ENCODE peak calls at places on chromosome 20, in six cellular contexts. L, C, F, M, I and V are unnamed samples.

GRCh38 chr20:1809611-1810510 is 85.3 kb upstream of the SIRPA start:
- DNase-seq in L (no peak), C (peak), F (no peak), M (no peak), I (no peak), V (no peak)

GRCh38 chr20:48592107-48592940 is 235.5 kb downstream of the PREX1 start:
- DNase-seq in L (no peak), C (no peak), F (no peak), M (no peak), I (no peak), V (no peak)

GRCh38 chr20:53037621-53038020 is 65.5 kb downstream of the TSHZ2 start:
- DNase-seq in L (no peak), C (no peak), F (no peak), M (no peak), I (no peak), V (no peak)

GRCh38 chr20:46635514-46636091 is 15.7 kb downstream of the SLC13A3 start:
- DNase-seq in L (no peak), C (no peak), F (no peak), M (no peak), I (no peak), V (no peak)

GRCh38 chr20:45892828-45893500 is 1.8 kb downstream of the CTSA start:
- DNase-seq in L (no peak), C (no peak), F (no peak), M (no peak), I (no peak), V (no peak)

GRCh38 chr20:46552460-46553420 is 2.3 kb upstream of the OCSTAMP start:
- DNase-seq in L (no peak), C (no peak), F (peak), M (no peak), I (no peak), V (no peak)

GRCh38 chr20:51082988-51083387 is 60.1 kb upstream of the KCNG1 start:
- DNase-seq in L (no peak), C (no peak), F (no peak), M (no peak), I (no peak), V (no peak)

GRCh38 chr20:11833825-11834224 is 83.9 kb upstream of the BTBD3 start:
- DNase-seq in L (no peak), C (no peak), F (no peak), M (no peak), I (no peak), V (no peak)

GRCh38 chr20:51131806-51132205 is 108.9 kb upstream of the KCNG1 start:
- DNase-seq in L (no peak), C (no peak), F (no peak), M (no peak), I (no peak), V (no peak)

GRCh38 chr20:60630609-60631008 is 621.5 kb upstream of the CDH4 start:
- DNase-seq in L (no peak), C (no peak), F (no peak), M (no peak), I (no peak), V (no peak)

GRCh38 chr20:15396900-15397299 is 1059.5 kb upstream of the FLRT3 start:
- DNase-seq in L (peak), C (no peak), F (no peak), M (no peak), I (no peak), V (no peak)

GRCh38 chr20:52332649-52333048 is 141.1 kb upstream of the ZFP64 start:
- DNase-seq in L (no peak), C (no peak), F (no peak), M (no peak), I (no peak), V (no peak)

GRCh38 chr20:31707994-31708744 is 14.5 kb downstream of the BCL2L1 start:
- DNase-seq in L (peak), C (no peak), F (no peak), M (no peak), I (no peak), V (no peak)

GRCh38 chr20:44253528-44253927 is 6.4 kb downstream of the GDAP1L1 start:
- DNase-seq in L (no peak), C (no peak), F (no peak), M (no peak), I (peak), V (no peak)

GRCh38 chr20:4559106-4559505 is 162.6 kb upstream of the PRND start:
- DNase-seq in L (no peak), C (no peak), F (no peak), M (no peak), I (no peak), V (no peak)

GRCh38 chr20:49724637-49725606 is 11.2 kb upstream of the B4GALT5 start:
- DNase-seq in L (no peak), C (peak), F (no peak), M (no peak), I (peak), V (peak)

GRCh38 chr20:25059866-25060465 is 2.0 kb upstream of the ACSS1 start:
- DNase-seq in L (no peak), C (no peak), F (no peak), M (no peak), I (no peak), V (no peak)

GRCh38 chr20:63215101-63216040 is 560 bp downstream of the YTHDF1 start:
- DNase-seq in L (peak), C (peak), F (no peak), M (no peak), I (peak), V (no peak)

GRCh38 chr20:63214514-63214913 is 1.4 kb downstream of the YTHDF1 start:
- DNase-seq in L (no peak), C (no peak), F (no peak), M (no peak), I (no peak), V (no peak)

GRCh38 chr20:63216849-63217471 is 1.0 kb upstream of the YTHDF1 start:
- DNase-seq in L (peak), C (no peak), F (no peak), M (no peak), I (no peak), V (no peak)

GRCh38 chr20:63217706-63218105 is 1.8 kb upstream of the YTHDF1 start:
- DNase-seq in L (no peak), C (no peak), F (no peak), M (no peak), I (peak), V (no peak)

GRCh38 chr20:63216041-63216848 is at the start of gene YTHDF1:
- DNase-seq in L (peak), C (peak), F (peak), M (peak), I (peak), V (peak)
- TF ChIP-seq POLR2AphosphoS5 in L (peak), C (peak), F (peak), M (peak), I (peak), V (peak)

GRCh38 chr20:35662541-35662940 is 2.2 kb downstream of the CPNE1 start:
- DNase-seq in L (no peak), C (peak), F (no peak), M (no peak), I (no peak), V (no peak)

GRCh38 chr20:35660122-35660937 is 4.4 kb downstream of the CPNE1 start:
- DNase-seq in L (no peak), C (no peak), F (no peak), M (no peak), I (no peak), V (no peak)

GRCh38 chr20:35663516-35663812 is 1.2 kb downstream of the CPNE1 start:
- DNase-seq in L (no peak), C (no peak), F (no peak), M (no peak), I (no peak), V (no peak)

GRCh38 chr20:35661013-35661412 is 3.7 kb downstream of the CPNE1 start:
- DNase-seq in L (no peak), C (no peak), F (no peak), M (peak), I (no peak), V (no peak)

GRCh38 chr20:35661908-35662307 is 2.8 kb downstream of the CPNE1 start:
- DNase-seq in L (no peak), C (peak), F (no peak), M (no peak), I (no peak), V (no peak)
- H3K4me3 ChIP-seq in L (peak), C (peak), F (peak), M (no peak), I (peak), V (peak)

GRCh38 chr20:10217517-10218410 is 866 bp upstream of the SNAP25 start:
- DNase-seq in L (peak), C (peak), F (no peak), M (no peak), I (no peak), V (no peak)

GRCh38 chr20:10221022-10221421 is 2.4 kb downstream of the SNAP25 start:
- DNase-seq in L (no peak), C (no peak), F (no peak), M (no peak), I (no peak), V (no peak)

GRCh38 chr20:10219452-10219791 is 792 bp downstream of the SNAP25 start:
- DNase-seq in L (peak), C (peak), F (no peak), M (no peak), I (no peak), V (peak)

GRCh38 chr20:10219993-10220750 is 1.5 kb downstream of the SNAP25 start:
- DNase-seq in L (no peak), C (no peak), F (no peak), M (no peak), I (no peak), V (no peak)

DNA sequence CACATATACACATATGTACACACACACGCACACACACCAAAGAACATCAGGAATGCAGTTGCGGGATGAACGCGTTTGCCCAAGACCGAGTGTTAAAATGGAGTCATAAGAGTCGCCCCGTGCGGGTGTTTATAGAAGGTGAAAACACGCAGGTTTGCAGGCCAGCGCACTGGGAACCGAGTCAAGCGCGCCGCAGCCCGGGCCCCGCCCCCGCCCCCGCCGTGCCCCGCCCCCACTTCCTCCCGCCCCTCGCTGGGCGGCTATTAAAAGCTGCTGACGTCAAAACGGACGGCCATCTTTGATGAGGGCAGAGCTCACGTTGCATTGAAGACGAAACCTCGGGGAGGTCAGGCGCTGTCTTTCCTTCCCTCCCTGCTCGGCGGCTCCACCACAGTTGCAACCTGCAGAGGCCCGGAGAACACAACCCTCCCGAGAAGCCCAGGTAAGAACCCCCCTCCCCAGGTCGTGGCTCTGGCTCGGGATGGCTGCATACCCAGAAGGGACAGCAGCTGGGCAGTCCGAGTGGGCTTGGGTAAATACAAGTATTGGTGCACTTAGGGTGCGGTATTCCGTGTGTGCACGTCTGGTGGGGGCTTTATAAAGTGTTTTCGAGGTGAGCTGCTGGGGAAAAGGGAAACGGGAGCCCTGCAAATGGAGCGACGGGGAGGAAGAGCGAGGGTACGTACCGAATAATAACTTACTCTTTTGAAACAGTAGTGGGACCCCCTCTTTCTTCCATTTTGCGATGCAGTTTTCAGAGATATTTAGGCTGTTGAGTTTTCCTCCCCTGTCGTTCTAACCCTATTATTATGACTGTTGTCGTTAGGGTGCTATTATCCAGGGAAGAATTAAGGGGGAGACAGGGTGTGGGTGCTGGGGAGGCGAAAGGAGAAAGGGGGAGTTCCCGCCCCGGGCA is at the start of gene SNAP25:
- DNase-seq in L (peak), C (peak), F (no peak), M (peak), I (no peak), V (peak)
- TF ChIP-seq EZH2 in L (no peak), C (no peak), F (no peak), M (no peak), I (no peak), V (no peak)

GRCh38 chr20:23409800-23410199 is 11.5 kb downstream of the NAPB start:
- DNase-seq in L (peak), C (no peak), F (no peak), M (no peak), I (no peak), V (no peak)
- TF ChIP-seq POLR2AphosphoS5 in L (no peak), C (no peak), F (no peak), M (no peak), I (no peak), V (no peak)

GRCh38 chr20:36279776-36280175 is 26.4 kb upstream of the DLGAP4 start:
- DNase-seq in L (no peak), C (no peak), F (no peak), M (no peak), I (no peak), V (no peak)
- H3K4me3 ChIP-seq in L (no peak), C (no peak), F (no peak), M (no peak), I (no peak), V (no peak)

GRCh38 chr20:59484228-59484627 is 120.1 kb upstream of the PHACTR3 start:
- DNase-seq in L (no peak), C (no peak), F (no peak), M (no peak), I (no peak), V (no peak)

GRCh38 chr20:59483481-59483880 is 120.9 kb upstream of the PHACTR3 start:
- DNase-seq in L (no peak), C (no peak), F (no peak), M (no peak), I (no peak), V (no peak)

GRCh38 chr20:59482581-59483187 is 121.7 kb upstream of the PHACTR3 start:
- DNase-seq in L (no peak), C (no peak), F (no peak), M (no peak), I (no peak), V (no peak)

GRCh38 chr20:59485576-59486250 is 118.6 kb upstream of the PHACTR3 start:
- DNase-seq in L (no peak), C (no peak), F (no peak), M (no peak), I (no peak), V (no peak)

GRCh38 chr20:59481082-59482018 is 123.0 kb upstream of the PHACTR3 start:
- DNase-seq in L (no peak), C (no peak), F (no peak), M (no peak), I (no peak), V (no peak)
- TF ChIP-seq EZH2 in L (no peak), C (no peak), F (no peak), M (no peak), I (no peak), V (no peak)